ENCODE peak calls at places on chromosomes 3 and 15, in six cellular contexts. S is GM12864, M is prostate gland, J is cardiac muscle cell, I is WTC11, T is bronchial epithelial cell. H is an unnamed sample.

GRCh38 chr3:42367903-42368302 is 42.5 kb downstream of the LYZL4 start:
- DNase-seq in S (no peak), M (no peak), J (no peak), I (no peak), T (no peak), H (no peak)

GRCh38 chr3:132256984-132257383 is 60.2 kb upstream of the ACP3 start:
- DNase-seq in S (no peak), M (peak; percentile 50), J (peak; percentile 86), I (peak; percentile 41), T (peak; percentile 71), H (no peak)

GRCh38 chr3:183142199-183142598 is 20.3 kb downstream of the LAMP3 start:
- DNase-seq in S (no peak), M (no peak), J (peak; percentile 11), I (no peak), T (no peak), H (no peak)

GRCh38 chr15:37995461-37996347 is 61.3 kb downstream of the TMCO5A start:
- DNase-seq in S (peak; percentile 30), M (no peak), J (peak; percentile 84), I (no peak), T (peak; percentile 75), H (peak; percentile 45)

GRCh38 chr3:152046280-152046679 is 172.8 kb downstream of the SUCNR1 start:
- DNase-seq in S (no peak), M (no peak), J (no peak), I (no peak), T (no peak), H (no peak)

GRCh38 chr3:125375950-125376679 is 990 bp upstream of the ZNF148 start:
- DNase-seq in S (no peak), M (peak; percentile 8), J (no peak), I (no peak), T (peak; percentile 84), H (no peak)

GRCh38 chr3:144264805-144265204 is 293.2 kb downstream of the DIPK2A start:
- DNase-seq in S (no peak), M (no peak), J (no peak), I (no peak), T (no peak), H (no peak)

GRCh38 chr3:69309810-69310209 is 76.1 kb downstream of the FRMD4B start:
- DNase-seq in S (no peak), M (no peak), J (peak; percentile 68), I (no peak), T (peak; percentile 47), H (no peak)

GRCh38 chr3:44030690-44031344 is 210.9 kb upstream of the TOPAZ1 start:
- DNase-seq in S (no peak), M (no peak), J (peak; percentile 2), I (no peak), T (no peak), H (no peak)

GRCh38 chr3:184377882-184378445 is at the start of gene THPO:
- DNase-seq in S (no peak), M (no peak), J (no peak), I (peak; percentile 40), T (no peak), H (no peak)

GRCh38 chr3:49343163-49343562 is 3.3 kb upstream of the USP4 start:
- DNase-seq in S (peak; percentile 39), M (no peak), J (no peak), I (no peak), T (no peak), H (no peak)

GRCh38 chr15:68511073-68511991 is 67.5 kb upstream of the CORO2B start:
- DNase-seq in S (no peak), M (no peak), J (peak; percentile 97), I (no peak), T (no peak), H (no peak)

GRCh38 chr15:68218331-68218730 is 11.2 kb downstream of the CLN6 start:
- DNase-seq in S (no peak), M (no peak), J (no peak), I (no peak), T (no peak), H (no peak)

GRCh38 chr3:127692501-127693335 is 20.0 kb downstream of the ABTB1 start:
- DNase-seq in S (no peak), M (no peak), J (no peak), I (no peak), T (no peak), H (no peak)

GRCh38 chr3:192564611-192565010 is 162.7 kb downstream of the FGF12 start:
- DNase-seq in S (no peak), M (no peak), J (peak; percentile 2), I (no peak), T (no peak), H (no peak)

GRCh38 chr3:35392187-35392586 is 247.1 kb upstream of the ARPP21 start:
- DNase-seq in S (no peak), M (no peak), J (no peak), I (no peak), T (no peak), H (no peak)

GRCh38 chr3:105647047-105647446 is 221.8 kb downstream of the CBLB start:
- DNase-seq in S (no peak), M (no peak), J (peak; percentile 93), I (no peak), T (peak; percentile 96), H (no peak)

GRCh38 chr3:55167586-55168317 is 239.9 kb upstream of the LRTM1 start:
- DNase-seq in S (no peak), M (no peak), J (no peak), I (no peak), T (no peak), H (no peak)

DNA sequence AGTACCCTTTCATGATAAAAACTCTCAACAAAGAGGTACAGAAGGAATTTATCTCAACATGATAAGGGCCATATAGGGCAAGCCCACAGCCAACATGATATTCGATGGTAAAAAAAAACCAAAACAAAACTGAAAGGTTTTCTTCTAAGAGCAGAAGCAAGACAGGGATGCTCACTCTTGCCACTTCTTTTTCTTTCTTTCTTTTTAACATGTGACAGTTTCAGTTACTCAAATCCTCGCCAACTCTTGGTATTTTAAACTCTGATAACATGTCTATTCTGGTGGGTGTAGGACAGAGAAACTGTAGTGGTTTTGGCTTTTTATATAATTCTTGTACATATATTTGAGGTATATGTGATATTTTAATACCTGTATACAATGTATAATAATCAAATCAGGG is 74.0 kb upstream of the NMNAT3 start:
- DNase-seq in S (no peak), M (no peak), J (no peak), I (no peak), T (no peak), H (no peak)
- TF ChIP-seq CTCF in S (no peak), M (no peak), J (no peak), I (no peak), T (no peak), H (no peak)

GRCh38 chr15:24971772-24972171 is 17.0 kb downstream of the SNRPN start:
- DNase-seq in S (no peak), M (no peak), J (no peak), I (no peak), T (no peak), H (no peak)

GRCh38 chr15:24977686-24978085 is 22.9 kb downstream of the SNRPN start:
- DNase-seq in S (no peak), M (no peak), J (no peak), I (no peak), T (no peak), H (no peak)

GRCh38 chr15:24971052-24971451 is 16.3 kb downstream of the SNRPN start:
- DNase-seq in S (no peak), M (no peak), J (no peak), I (no peak), T (no peak), H (no peak)

DNA sequence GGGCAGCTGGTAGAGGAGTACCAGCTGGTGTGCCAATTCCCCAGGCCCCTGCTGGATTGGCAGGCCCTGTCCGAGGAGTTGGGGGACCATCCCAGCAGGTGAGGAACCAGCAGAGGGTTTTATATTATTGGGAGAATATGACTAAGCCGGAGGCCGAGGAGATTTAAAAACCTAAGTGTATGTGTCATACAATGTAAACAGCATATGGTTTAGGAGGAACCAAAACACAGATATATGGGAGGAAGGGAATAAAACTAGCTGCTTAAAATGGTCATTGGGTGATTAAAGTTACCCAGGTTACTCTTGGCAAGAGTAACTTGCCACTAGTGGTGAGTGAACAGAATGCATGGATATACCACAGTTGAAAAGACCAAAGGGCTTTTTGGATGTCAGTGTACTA is 22.1 kb downstream of the SNRPN start:
- DNase-seq in S (no peak), M (no peak), J (no peak), I (no peak), T (peak; percentile 13), H (no peak)
- TF ChIP-seq CTCF in S (no peak), M (no peak), J (no peak), I (no peak), T (no peak), H (no peak)

GRCh38 chr3:7964899-7965298 is 536.7 kb upstream of the LMCD1 start:
- DNase-seq in S (no peak), M (no peak), J (no peak), I (no peak), T (no peak), H (no peak)
- TF ChIP-seq CTCF in S (no peak), M (no peak), J (no peak), I (no peak), T (peak; percentile 6), H (no peak)

GRCh38 chr3:180912304-180913226 is at the start of gene FXR1:
- DNase-seq in S (peak; percentile 79), M (peak; percentile 89), J (peak; percentile 84), I (peak; percentile 96), T (peak; percentile 76), H (peak; percentile 82)
- TF ChIP-seq CTCF in S (peak; percentile 58), M (peak; percentile 50), J (peak; percentile 70), I (no peak), T (peak; percentile 82), H (peak; percentile 79)

DNA sequence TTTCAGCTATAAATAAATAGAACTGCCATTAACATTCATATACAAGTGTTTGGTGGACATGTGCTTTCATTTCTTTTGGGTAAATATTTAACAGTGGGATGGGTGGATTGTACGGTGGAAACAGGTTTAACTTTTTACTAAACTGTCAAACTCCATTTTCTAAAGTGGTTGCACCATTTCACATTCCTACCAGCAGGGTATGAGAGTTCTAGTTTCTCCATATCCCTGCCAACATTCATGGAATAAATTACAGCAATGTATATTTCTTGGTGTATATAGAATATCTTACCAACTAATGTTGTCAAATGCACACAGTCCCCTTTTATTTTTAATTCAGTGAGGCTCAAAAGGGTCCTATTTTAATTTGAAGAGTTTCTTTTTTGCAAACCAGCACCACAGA is 71.3 kb upstream of the CTXND1 start:
- DNase-seq in S (no peak), M (no peak), J (no peak), I (no peak), T (no peak), H (no peak)
- TF ChIP-seq CTCF in S (no peak), M (no peak), J (peak; percentile 33), I (no peak), T (no peak), H (no peak)

GRCh38 chr3:27325419-27325818 is 43.8 kb downstream of the NEK10 start:
- DNase-seq in S (no peak), M (no peak), J (no peak), I (no peak), T (no peak), H (no peak)
- TF ChIP-seq CTCF in S (no peak), M (no peak), J (peak; percentile 5), I (no peak), T (no peak), H (no peak)

DNA sequence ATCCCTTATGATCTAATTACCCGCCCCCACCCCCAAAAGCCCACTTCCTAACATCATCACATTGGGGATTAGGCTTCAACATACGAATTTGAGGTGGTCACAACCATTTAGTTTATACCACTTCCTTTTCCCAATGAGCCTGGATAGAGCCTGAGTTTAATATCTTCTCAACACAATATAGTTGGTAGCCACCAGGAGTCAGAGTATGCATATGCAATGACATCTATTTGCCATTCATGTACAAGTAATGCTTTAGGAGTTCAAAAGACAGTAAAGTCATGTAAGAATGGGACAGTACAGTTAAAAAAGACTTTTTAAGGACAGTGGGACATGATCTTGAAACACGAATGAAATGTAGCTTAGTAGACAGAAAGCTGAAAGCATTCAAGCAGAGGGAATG is 172.4 kb downstream of the DCLK3 start:
- DNase-seq in S (no peak), M (no peak), J (peak; percentile 35), I (no peak), T (peak; percentile 42), H (no peak)
- TF ChIP-seq CTCF in S (no peak), M (no peak), J (peak; percentile 19), I (no peak), T (peak; percentile 30), H (no peak)